ENCODE peak calls at places on chromosomes 4 and X, in ten cellular contexts. One of them, this sample, is unnamed.

GRCh38 chrX:32472364-32472763 is 739.0 kb downstream of the DMD start:
- DNase-seq in heart right ventricle: no peak
- DNase-seq in thoracic aorta: no peak
- DNase-seq in astrocyte: no peak
- DNase-seq in glutamatergic neuron: no peak
- DNase-seq in lower lobe of right lung: no peak
- DNase-seq in AG04449: no peak
- DNase-seq in fibroblast of mammary gland: no peak
- DNase-seq in choroid plexus epithelial cell: no peak
- DNase-seq in suprapubic skin: no peak
- DNase-seq in this sample: no peak

GRCh38 chr4:151247395-151247794 is 29.6 kb upstream of the PRSS48 start:
- DNase-seq in heart right ventricle: no peak
- DNase-seq in thoracic aorta: no peak
- DNase-seq in astrocyte: no peak
- DNase-seq in glutamatergic neuron: no peak
- DNase-seq in lower lobe of right lung: no peak
- DNase-seq in AG04449: no peak
- DNase-seq in fibroblast of mammary gland: no peak
- DNase-seq in choroid plexus epithelial cell: no peak
- DNase-seq in suprapubic skin: no peak
- DNase-seq in this sample: no peak

GRCh38 chrX:137052641-137053235 is 18.9 kb upstream of the GPR101 start:
- DNase-seq in heart right ventricle: no peak
- DNase-seq in thoracic aorta: no peak
- DNase-seq in astrocyte: no peak
- DNase-seq in glutamatergic neuron: peak
- DNase-seq in lower lobe of right lung: no peak
- DNase-seq in AG04449: no peak
- DNase-seq in fibroblast of mammary gland: no peak
- DNase-seq in choroid plexus epithelial cell: no peak
- DNase-seq in suprapubic skin: peak
- DNase-seq in this sample: no peak

GRCh38 chr4:165461176-165461835 is 82.5 kb downstream of the CPE start:
- DNase-seq in heart right ventricle: no peak
- DNase-seq in thoracic aorta: no peak
- DNase-seq in astrocyte: peak
- DNase-seq in glutamatergic neuron: no peak
- DNase-seq in lower lobe of right lung: no peak
- DNase-seq in AG04449: peak
- DNase-seq in fibroblast of mammary gland: peak
- DNase-seq in choroid plexus epithelial cell: peak
- DNase-seq in suprapubic skin: no peak
- DNase-seq in this sample: no peak

GRCh38 chr4:8537041-8537461 is 43.1 kb upstream of the GPR78 start:
- DNase-seq in heart right ventricle: no peak
- DNase-seq in thoracic aorta: peak
- DNase-seq in astrocyte: peak
- DNase-seq in glutamatergic neuron: no peak
- DNase-seq in lower lobe of right lung: no peak
- DNase-seq in AG04449: no peak
- DNase-seq in fibroblast of mammary gland: peak
- DNase-seq in choroid plexus epithelial cell: peak
- DNase-seq in suprapubic skin: no peak
- DNase-seq in this sample: no peak

GRCh38 chr4:155972098-155972497 is 18.4 kb upstream of the CTSO start:
- DNase-seq in heart right ventricle: no peak
- DNase-seq in thoracic aorta: no peak
- DNase-seq in astrocyte: no peak
- DNase-seq in glutamatergic neuron: no peak
- DNase-seq in lower lobe of right lung: no peak
- DNase-seq in AG04449: no peak
- DNase-seq in fibroblast of mammary gland: peak
- DNase-seq in choroid plexus epithelial cell: peak
- DNase-seq in suprapubic skin: no peak
- DNase-seq in this sample: no peak

GRCh38 chrX:5876984-5877655 is 351.5 kb downstream of the NLGN4X start:
- DNase-seq in heart right ventricle: no peak
- DNase-seq in thoracic aorta: no peak
- DNase-seq in astrocyte: no peak
- DNase-seq in glutamatergic neuron: peak
- DNase-seq in lower lobe of right lung: no peak
- DNase-seq in AG04449: no peak
- DNase-seq in fibroblast of mammary gland: peak
- DNase-seq in choroid plexus epithelial cell: no peak
- DNase-seq in suprapubic skin: no peak
- DNase-seq in this sample: no peak

GRCh38 chr4:26719954-26720552 is 136.2 kb downstream of the TBC1D19 start:
- DNase-seq in heart right ventricle: no peak
- DNase-seq in thoracic aorta: no peak
- DNase-seq in astrocyte: no peak
- DNase-seq in glutamatergic neuron: no peak
- DNase-seq in lower lobe of right lung: no peak
- DNase-seq in AG04449: no peak
- DNase-seq in fibroblast of mammary gland: peak
- DNase-seq in choroid plexus epithelial cell: peak
- DNase-seq in suprapubic skin: no peak
- DNase-seq in this sample: no peak

GRCh38 chrX:110418857-110419249 is 60.2 kb downstream of the RTL9 start:
- DNase-seq in heart right ventricle: no peak
- DNase-seq in thoracic aorta: no peak
- DNase-seq in astrocyte: peak
- DNase-seq in glutamatergic neuron: no peak
- DNase-seq in lower lobe of right lung: no peak
- DNase-seq in AG04449: no peak
- DNase-seq in fibroblast of mammary gland: peak
- DNase-seq in choroid plexus epithelial cell: peak
- DNase-seq in suprapubic skin: no peak
- DNase-seq in this sample: no peak

GRCh38 chrX:78945186-78945912 is at the start of gene P2RY10:
- DNase-seq in heart right ventricle: no peak
- DNase-seq in thoracic aorta: no peak
- DNase-seq in astrocyte: no peak
- DNase-seq in glutamatergic neuron: no peak
- DNase-seq in lower lobe of right lung: no peak
- DNase-seq in AG04449: no peak
- DNase-seq in fibroblast of mammary gland: no peak
- DNase-seq in choroid plexus epithelial cell: no peak
- DNase-seq in suprapubic skin: no peak
- DNase-seq in this sample: no peak

GRCh38 chr4:154562697-154563254 is at the start of gene FGB:
- DNase-seq in heart right ventricle: no peak
- DNase-seq in thoracic aorta: no peak
- DNase-seq in astrocyte: no peak
- DNase-seq in glutamatergic neuron: no peak
- DNase-seq in lower lobe of right lung: no peak
- DNase-seq in AG04449: no peak
- DNase-seq in fibroblast of mammary gland: no peak
- DNase-seq in choroid plexus epithelial cell: no peak
- DNase-seq in suprapubic skin: no peak
- DNase-seq in this sample: no peak

GRCh38 chr4:118964891-118965411 is 76.3 kb downstream of the SYNPO2 start:
- DNase-seq in heart right ventricle: no peak
- DNase-seq in thoracic aorta: no peak
- DNase-seq in astrocyte: peak
- DNase-seq in glutamatergic neuron: no peak
- DNase-seq in lower lobe of right lung: no peak
- DNase-seq in AG04449: no peak
- DNase-seq in fibroblast of mammary gland: peak
- DNase-seq in choroid plexus epithelial cell: peak
- DNase-seq in suprapubic skin: no peak
- DNase-seq in this sample: no peak

GRCh38 chrX:47145408-47146120 is 543 bp downstream of the RBM10 start:
- DNase-seq in heart right ventricle: no peak
- DNase-seq in thoracic aorta: no peak
- DNase-seq in astrocyte: no peak
- DNase-seq in glutamatergic neuron: peak
- DNase-seq in lower lobe of right lung: no peak
- DNase-seq in AG04449: no peak
- DNase-seq in fibroblast of mammary gland: no peak
- DNase-seq in choroid plexus epithelial cell: no peak
- DNase-seq in suprapubic skin: no peak
- DNase-seq in this sample: no peak

GRCh38 chrX:74924449-74925209 is 623 bp downstream of the NEXMIF start:
- DNase-seq in heart right ventricle: peak
- DNase-seq in thoracic aorta: no peak
- DNase-seq in astrocyte: peak
- DNase-seq in glutamatergic neuron: peak
- DNase-seq in lower lobe of right lung: peak
- DNase-seq in AG04449: no peak
- DNase-seq in fibroblast of mammary gland: no peak
- DNase-seq in choroid plexus epithelial cell: peak
- DNase-seq in suprapubic skin: peak
- DNase-seq in this sample: peak

GRCh38 chr4:53659737-53660136 is 68.5 kb upstream of the LNX1 start:
- DNase-seq in heart right ventricle: no peak
- DNase-seq in thoracic aorta: no peak
- DNase-seq in astrocyte: no peak
- DNase-seq in glutamatergic neuron: no peak
- DNase-seq in lower lobe of right lung: no peak
- DNase-seq in AG04449: no peak
- DNase-seq in fibroblast of mammary gland: no peak
- DNase-seq in choroid plexus epithelial cell: no peak
- DNase-seq in suprapubic skin: no peak
- DNase-seq in this sample: no peak

GRCh38 chr4:22029803-22030202 is 81.2 kb upstream of the KCNIP4 start:
- DNase-seq in heart right ventricle: no peak
- DNase-seq in thoracic aorta: no peak
- DNase-seq in astrocyte: no peak
- DNase-seq in glutamatergic neuron: no peak
- DNase-seq in lower lobe of right lung: no peak
- DNase-seq in AG04449: no peak
- DNase-seq in fibroblast of mammary gland: no peak
- DNase-seq in choroid plexus epithelial cell: no peak
- DNase-seq in suprapubic skin: no peak
- DNase-seq in this sample: no peak

DNA sequence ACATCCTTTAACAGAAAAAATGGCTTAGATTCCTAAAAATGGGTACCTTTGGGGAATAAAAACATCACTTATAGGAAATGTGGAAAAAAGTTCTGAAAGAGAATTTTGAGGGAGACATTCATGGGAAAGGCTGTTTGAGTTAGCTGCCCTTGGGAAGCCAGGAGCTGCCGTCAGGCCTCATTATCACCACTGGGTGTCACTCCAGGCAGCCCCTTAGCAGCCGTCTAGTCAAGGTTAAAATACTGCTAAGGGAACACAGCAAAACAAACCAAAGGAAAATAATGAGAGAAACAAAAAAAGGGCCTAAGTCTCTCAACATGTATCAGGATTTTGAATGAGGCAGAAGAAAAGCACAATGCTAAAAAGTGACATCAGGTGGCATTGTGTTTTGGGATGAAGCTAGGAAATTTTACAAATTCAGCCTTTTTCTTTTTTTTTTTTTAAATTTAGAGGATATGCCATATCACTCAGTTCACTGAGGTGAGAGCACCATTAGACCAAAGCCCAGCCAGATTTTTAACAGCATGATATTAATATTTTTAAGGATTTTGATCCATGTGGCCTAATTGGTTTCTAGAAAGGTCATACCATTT is 235.3 kb downstream of the GPAT3 start:
- DNase-seq in heart right ventricle: peak
- DNase-seq in thoracic aorta: no peak
- DNase-seq in astrocyte: peak
- DNase-seq in glutamatergic neuron: peak
- DNase-seq in lower lobe of right lung: peak
- DNase-seq in AG04449: peak
- DNase-seq in fibroblast of mammary gland: peak
- DNase-seq in choroid plexus epithelial cell: peak
- DNase-seq in suprapubic skin: no peak
- DNase-seq in this sample: no peak
- TF ChIP-seq CTCF in heart right ventricle: peak
- TF ChIP-seq CTCF in thoracic aorta: no peak
- TF ChIP-seq CTCF in astrocyte: peak
- TF ChIP-seq CTCF in glutamatergic neuron: peak
- TF ChIP-seq CTCF in lower lobe of right lung: peak
- TF ChIP-seq CTCF in AG04449: peak
- TF ChIP-seq CTCF in fibroblast of mammary gland: peak
- TF ChIP-seq CTCF in choroid plexus epithelial cell: peak
- TF ChIP-seq CTCF in suprapubic skin: peak
- TF ChIP-seq CTCF in this sample: peak

DNA sequence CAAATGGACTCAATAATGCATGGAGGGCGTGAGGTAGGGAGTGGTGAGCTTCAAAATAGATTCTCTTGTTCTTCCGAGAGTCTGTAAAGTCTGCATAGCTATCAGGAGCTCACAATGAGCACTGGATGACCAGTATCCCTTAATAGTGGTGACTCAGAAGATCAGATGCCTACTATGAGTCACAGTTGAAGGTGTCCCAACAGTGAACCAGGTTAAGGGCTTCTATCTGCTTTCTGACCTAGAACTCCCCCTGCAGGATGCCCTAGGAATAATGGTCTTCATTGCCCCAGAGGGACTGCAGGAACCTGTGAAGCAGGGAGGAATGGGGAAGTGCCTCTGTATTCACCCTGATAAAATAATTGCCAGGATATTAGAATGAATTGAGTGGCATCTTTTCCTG is 22.1 kb downstream of the DGKK start:
- DNase-seq in heart right ventricle: no peak
- DNase-seq in thoracic aorta: no peak
- DNase-seq in astrocyte: no peak
- DNase-seq in glutamatergic neuron: no peak
- DNase-seq in lower lobe of right lung: no peak
- DNase-seq in AG04449: no peak
- DNase-seq in fibroblast of mammary gland: peak
- DNase-seq in choroid plexus epithelial cell: no peak
- DNase-seq in suprapubic skin: no peak
- DNase-seq in this sample: no peak
- TF ChIP-seq CTCF in heart right ventricle: no peak
- TF ChIP-seq CTCF in thoracic aorta: no peak
- TF ChIP-seq CTCF in astrocyte: no peak
- TF ChIP-seq CTCF in glutamatergic neuron: no peak
- TF ChIP-seq CTCF in lower lobe of right lung: no peak
- TF ChIP-seq CTCF in AG04449: no peak
- TF ChIP-seq CTCF in fibroblast of mammary gland: peak
- TF ChIP-seq CTCF in choroid plexus epithelial cell: no peak
- TF ChIP-seq CTCF in suprapubic skin: no peak
- TF ChIP-seq CTCF in this sample: no peak

GRCh38 chr4:77697860-77698599 is 92.4 kb downstream of the CXCL13 start:
- DNase-seq in heart right ventricle: no peak
- DNase-seq in thoracic aorta: no peak
- DNase-seq in astrocyte: peak
- DNase-seq in glutamatergic neuron: no peak
- DNase-seq in lower lobe of right lung: no peak
- DNase-seq in AG04449: peak
- DNase-seq in fibroblast of mammary gland: peak
- DNase-seq in choroid plexus epithelial cell: peak
- DNase-seq in suprapubic skin: no peak
- DNase-seq in this sample: no peak
- TF ChIP-seq CTCF in heart right ventricle: peak
- TF ChIP-seq CTCF in thoracic aorta: no peak
- TF ChIP-seq CTCF in astrocyte: peak
- TF ChIP-seq CTCF in glutamatergic neuron: no peak
- TF ChIP-seq CTCF in lower lobe of right lung: peak
- TF ChIP-seq CTCF in AG04449: peak
- TF ChIP-seq CTCF in fibroblast of mammary gland: peak
- TF ChIP-seq CTCF in choroid plexus epithelial cell: peak
- TF ChIP-seq CTCF in suprapubic skin: no peak
- TF ChIP-seq CTCF in this sample: peak

DNA sequence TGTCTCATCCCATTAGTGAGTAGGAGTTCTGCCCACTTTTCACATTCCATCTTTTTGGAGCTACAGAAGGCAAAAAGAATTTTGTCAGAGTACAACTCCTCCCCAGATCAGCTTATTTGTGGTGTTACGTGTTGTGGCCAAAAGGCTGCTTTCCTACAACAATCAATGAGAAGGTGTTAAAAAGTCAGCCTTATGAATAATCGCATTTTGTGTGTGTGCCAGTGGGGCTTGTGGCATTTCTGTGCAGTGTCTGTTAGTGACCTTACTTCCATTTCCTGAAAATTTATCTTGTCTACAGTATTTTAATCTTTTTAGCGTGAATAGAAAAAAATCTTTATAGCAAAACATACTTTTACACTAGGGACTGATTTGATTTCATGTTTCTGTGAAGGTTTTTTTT is 458.3 kb upstream of the LCORL start:
- DNase-seq in heart right ventricle: no peak
- DNase-seq in thoracic aorta: no peak
- DNase-seq in astrocyte: no peak
- DNase-seq in glutamatergic neuron: no peak
- DNase-seq in lower lobe of right lung: no peak
- DNase-seq in AG04449: no peak
- DNase-seq in fibroblast of mammary gland: no peak
- DNase-seq in choroid plexus epithelial cell: no peak
- DNase-seq in suprapubic skin: no peak
- DNase-seq in this sample: no peak
- TF ChIP-seq CTCF in heart right ventricle: no peak
- TF ChIP-seq CTCF in thoracic aorta: no peak
- TF ChIP-seq CTCF in astrocyte: no peak
- TF ChIP-seq CTCF in glutamatergic neuron: no peak
- TF ChIP-seq CTCF in lower lobe of right lung: no peak
- TF ChIP-seq CTCF in AG04449: no peak
- TF ChIP-seq CTCF in fibroblast of mammary gland: no peak
- TF ChIP-seq CTCF in choroid plexus epithelial cell: no peak
- TF ChIP-seq CTCF in suprapubic skin: no peak
- TF ChIP-seq CTCF in this sample: no peak